ENCODE peak calls at places on chromosomes 4 and X, in five cellular contexts. One of them, this sample, is unnamed. For H3K4me1, the result is how much of the 10 kb centered on the place peaks cover.

GRCh38 chr4:168787801-168788200 is 222.3 kb downstream of the CBR4 start:
- DNase-seq in right cardiac atrium: no peak
- DNase-seq in ascending aorta: no peak
- DNase-seq in hepatocyte: no peak
- DNase-seq in adrenal gland: no peak
- DNase-seq in this sample: no peak

GRCh38 chrX:20472148-20472547 is 205.4 kb upstream of the RPS6KA3 start:
- DNase-seq in right cardiac atrium: no peak
- DNase-seq in ascending aorta: no peak
- DNase-seq in hepatocyte: no peak
- DNase-seq in adrenal gland: no peak
- DNase-seq in this sample: no peak

GRCh38 chr4:129822708-129823504 is 727.0 kb downstream of the C4orf33 start:
- DNase-seq in right cardiac atrium: peak
- DNase-seq in ascending aorta: no peak
- DNase-seq in hepatocyte: peak
- DNase-seq in adrenal gland: no peak
- DNase-seq in this sample: peak

GRCh38 chr4:17544205-17544604 is 29.2 kb downstream of the CLRN2 start:
- DNase-seq in right cardiac atrium: no peak
- DNase-seq in ascending aorta: no peak
- DNase-seq in hepatocyte: peak
- DNase-seq in adrenal gland: peak
- DNase-seq in this sample: no peak

GRCh38 chr4:57981123-57981522 is 870.9 kb upstream of the IGFBP7 start:
- DNase-seq in right cardiac atrium: no peak
- DNase-seq in ascending aorta: no peak
- DNase-seq in hepatocyte: no peak
- DNase-seq in adrenal gland: no peak
- DNase-seq in this sample: no peak

GRCh38 chrX:128438082-128438481 is 385.9 kb upstream of the ACTRT1 start:
- DNase-seq in right cardiac atrium: no peak
- DNase-seq in ascending aorta: no peak
- DNase-seq in hepatocyte: no peak
- DNase-seq in adrenal gland: no peak
- DNase-seq in this sample: no peak

GRCh38 chr4:93828332-93828829 is at the start of gene ATOH1:
- DNase-seq in right cardiac atrium: peak
- DNase-seq in ascending aorta: no peak
- DNase-seq in hepatocyte: peak
- DNase-seq in adrenal gland: peak
- DNase-seq in this sample: no peak

GRCh38 chrX:9885150-9885549 is 82.0 kb upstream of the CLDN34 start:
- DNase-seq in right cardiac atrium: peak
- DNase-seq in ascending aorta: no peak
- DNase-seq in hepatocyte: peak
- DNase-seq in adrenal gland: peak
- DNase-seq in this sample: peak

GRCh38 chrX:35841872-35842271 is 43.7 kb downstream of the MAGEB16 start:
- DNase-seq in right cardiac atrium: no peak
- DNase-seq in ascending aorta: no peak
- DNase-seq in hepatocyte: no peak
- DNase-seq in adrenal gland: no peak
- DNase-seq in this sample: no peak

GRCh38 chrX:130109429-130110378 is 593 bp downstream of the ELF4 start:
- DNase-seq in right cardiac atrium: peak
- DNase-seq in ascending aorta: no peak
- DNase-seq in hepatocyte: peak
- DNase-seq in adrenal gland: peak
- DNase-seq in this sample: no peak

GRCh38 chr4:48127882-48128394 is 6.1 kb downstream of the TXK start:
- DNase-seq in right cardiac atrium: peak
- DNase-seq in ascending aorta: no peak
- DNase-seq in hepatocyte: peak
- DNase-seq in adrenal gland: peak
- DNase-seq in this sample: no peak

GRCh38 chr4:38194202-38194601 is 234.0 kb downstream of the PTTG2 start:
- DNase-seq in right cardiac atrium: no peak
- DNase-seq in ascending aorta: no peak
- DNase-seq in hepatocyte: no peak
- DNase-seq in adrenal gland: no peak
- DNase-seq in this sample: no peak

GRCh38 chr4:962231-963208 is 10.8 kb downstream of the DGKQ start:
- DNase-seq in right cardiac atrium: peak
- DNase-seq in ascending aorta: no peak
- DNase-seq in hepatocyte: no peak
- DNase-seq in adrenal gland: no peak
- DNase-seq in this sample: no peak

GRCh38 chrX:9273744-9274143 is 191.1 kb upstream of the TBL1X start:
- DNase-seq in right cardiac atrium: no peak
- DNase-seq in ascending aorta: no peak
- DNase-seq in hepatocyte: no peak
- DNase-seq in adrenal gland: no peak
- DNase-seq in this sample: no peak

GRCh38 chrX:74431807-74432206 is 10.5 kb downstream of the SLC16A2 start:
- DNase-seq in right cardiac atrium: no peak
- DNase-seq in ascending aorta: no peak
- DNase-seq in hepatocyte: no peak
- DNase-seq in adrenal gland: no peak
- DNase-seq in this sample: no peak

GRCh38 chr4:116668190-116668589 is 417.2 kb downstream of the TRAM1L1 start:
- DNase-seq in right cardiac atrium: no peak
- DNase-seq in ascending aorta: no peak
- DNase-seq in hepatocyte: no peak
- DNase-seq in adrenal gland: no peak
- DNase-seq in this sample: no peak

GRCh38 chr4:52861879-52862604 is at the start of gene RASL11B:
- DNase-seq in right cardiac atrium: peak
- DNase-seq in ascending aorta: peak
- DNase-seq in hepatocyte: peak
- DNase-seq in adrenal gland: peak
- DNase-seq in this sample: peak

GRCh38 chr4:56907009-56907408 is 691 bp upstream of the REST start:
- DNase-seq in right cardiac atrium: no peak
- DNase-seq in ascending aorta: no peak
- DNase-seq in hepatocyte: peak
- DNase-seq in adrenal gland: no peak
- DNase-seq in this sample: no peak

GRCh38 chr4:110533940-110534339 is 58.0 kb downstream of the ENPEP start:
- DNase-seq in right cardiac atrium: no peak
- DNase-seq in ascending aorta: no peak
- DNase-seq in hepatocyte: peak
- DNase-seq in adrenal gland: no peak
- DNase-seq in this sample: no peak

GRCh38 chr4:108203377-108203776 is 34.6 kb upstream of the LEF1 start:
- DNase-seq in right cardiac atrium: no peak
- DNase-seq in ascending aorta: no peak
- DNase-seq in hepatocyte: no peak
- DNase-seq in adrenal gland: no peak
- DNase-seq in this sample: no peak

GRCh38 chr4:7653510-7654414 is 219.0 kb upstream of the PSAPL1 start:
- DNase-seq in right cardiac atrium: no peak
- DNase-seq in ascending aorta: no peak
- DNase-seq in hepatocyte: no peak
- DNase-seq in adrenal gland: no peak
- DNase-seq in this sample: no peak

GRCh38 chrX:15391850-15392249 is 7.6 kb upstream of the VEGFD start:
- DNase-seq in right cardiac atrium: no peak
- DNase-seq in ascending aorta: no peak
- DNase-seq in hepatocyte: no peak
- DNase-seq in adrenal gland: no peak
- DNase-seq in this sample: no peak

GRCh38 chr4:13328591-13328990 is 155.5 kb downstream of the RAB28 start:
- DNase-seq in right cardiac atrium: no peak
- DNase-seq in ascending aorta: no peak
- DNase-seq in hepatocyte: no peak
- DNase-seq in adrenal gland: no peak
- DNase-seq in this sample: no peak

GRCh38 chr4:182206916-182207315 is 36.3 kb upstream of the TENM3 start:
- DNase-seq in right cardiac atrium: no peak
- DNase-seq in ascending aorta: no peak
- DNase-seq in hepatocyte: peak
- DNase-seq in adrenal gland: no peak
- DNase-seq in this sample: no peak

GRCh38 chrX:47628980-47629379 is 750 bp downstream of the CFP start:
- DNase-seq in right cardiac atrium: no peak
- DNase-seq in ascending aorta: no peak
- DNase-seq in hepatocyte: no peak
- DNase-seq in adrenal gland: no peak
- DNase-seq in this sample: no peak

GRCh38 chr4:51894246-51894645 is 51.3 kb downstream of the DCUN1D4 start:
- DNase-seq in right cardiac atrium: no peak
- DNase-seq in ascending aorta: no peak
- DNase-seq in hepatocyte: no peak
- DNase-seq in adrenal gland: no peak
- DNase-seq in this sample: no peak

GRCh38 chrX:44675364-44676024 is 132.8 kb upstream of the FUNDC1 start:
- DNase-seq in right cardiac atrium: peak
- DNase-seq in ascending aorta: no peak
- DNase-seq in hepatocyte: peak
- DNase-seq in adrenal gland: peak
- DNase-seq in this sample: peak

GRCh38 chr4:145734576-145735329 is 54.8 kb downstream of the C4orf51 start:
- DNase-seq in right cardiac atrium: peak
- DNase-seq in ascending aorta: peak
- DNase-seq in hepatocyte: peak
- DNase-seq in adrenal gland: peak
- DNase-seq in this sample: peak

GRCh38 chr4:186534056-186534455 is 21.3 kb downstream of the MTNR1A start:
- DNase-seq in right cardiac atrium: no peak
- DNase-seq in ascending aorta: no peak
- DNase-seq in hepatocyte: no peak
- DNase-seq in adrenal gland: no peak
- DNase-seq in this sample: no peak

GRCh38 chrX:2819345-2820130 is 9.2 kb upstream of the GYG2 start:
- DNase-seq in right cardiac atrium: no peak
- DNase-seq in ascending aorta: no peak
- DNase-seq in hepatocyte: peak
- DNase-seq in adrenal gland: peak
- DNase-seq in this sample: no peak

GRCh38 chr4:173018446-173018845 is 150.2 kb upstream of the GALNT7 start:
- DNase-seq in right cardiac atrium: no peak
- DNase-seq in ascending aorta: no peak
- DNase-seq in hepatocyte: no peak
- DNase-seq in adrenal gland: no peak
- DNase-seq in this sample: no peak

GRCh38 chrX:149570668-149571067 is 16.6 kb downstream of the MAGEA9B start:
- DNase-seq in right cardiac atrium: no peak
- DNase-seq in ascending aorta: no peak
- DNase-seq in hepatocyte: peak
- DNase-seq in adrenal gland: no peak
- DNase-seq in this sample: no peak

GRCh38 chrX:69387559-69388487 is 116.3 kb upstream of the NALF2 start:
- DNase-seq in right cardiac atrium: peak
- DNase-seq in ascending aorta: no peak
- DNase-seq in hepatocyte: peak
- DNase-seq in adrenal gland: peak
- DNase-seq in this sample: peak

GRCh38 chr4:98601719-98602118 is 56.7 kb downstream of the TSPAN5 start:
- DNase-seq in right cardiac atrium: no peak
- DNase-seq in ascending aorta: no peak
- DNase-seq in hepatocyte: no peak
- DNase-seq in adrenal gland: no peak
- DNase-seq in this sample: no peak
- H3K4me1 ChIP-seq in right cardiac atrium: under half
- H3K4me1 ChIP-seq in ascending aorta: under half
- H3K4me1 ChIP-seq in hepatocyte: under half
- H3K4me1 ChIP-seq in adrenal gland: under half
- H3K4me1 ChIP-seq in this sample: under half

GRCh38 chr4:119284876-119285611 is 36.9 kb downstream of the FABP2 start:
- DNase-seq in right cardiac atrium: no peak
- DNase-seq in ascending aorta: no peak
- DNase-seq in hepatocyte: peak
- DNase-seq in adrenal gland: no peak
- DNase-seq in this sample: no peak
- H3K4me3 ChIP-seq in right cardiac atrium: no peak
- H3K4me3 ChIP-seq in ascending aorta: peak
- H3K4me3 ChIP-seq in hepatocyte: peak
- H3K4me3 ChIP-seq in adrenal gland: no peak
- H3K4me3 ChIP-seq in this sample: no peak

GRCh38 chr4:176549161-176549865 is 229.5 kb downstream of the SPCS3 start:
- DNase-seq in right cardiac atrium: no peak
- DNase-seq in ascending aorta: no peak
- DNase-seq in hepatocyte: no peak
- DNase-seq in adrenal gland: no peak
- DNase-seq in this sample: no peak
- H3K4me1 ChIP-seq in right cardiac atrium: under half
- H3K4me1 ChIP-seq in ascending aorta: under half
- H3K4me1 ChIP-seq in hepatocyte: under half
- H3K4me1 ChIP-seq in adrenal gland: under half
- H3K4me1 ChIP-seq in this sample: under half

DNA sequence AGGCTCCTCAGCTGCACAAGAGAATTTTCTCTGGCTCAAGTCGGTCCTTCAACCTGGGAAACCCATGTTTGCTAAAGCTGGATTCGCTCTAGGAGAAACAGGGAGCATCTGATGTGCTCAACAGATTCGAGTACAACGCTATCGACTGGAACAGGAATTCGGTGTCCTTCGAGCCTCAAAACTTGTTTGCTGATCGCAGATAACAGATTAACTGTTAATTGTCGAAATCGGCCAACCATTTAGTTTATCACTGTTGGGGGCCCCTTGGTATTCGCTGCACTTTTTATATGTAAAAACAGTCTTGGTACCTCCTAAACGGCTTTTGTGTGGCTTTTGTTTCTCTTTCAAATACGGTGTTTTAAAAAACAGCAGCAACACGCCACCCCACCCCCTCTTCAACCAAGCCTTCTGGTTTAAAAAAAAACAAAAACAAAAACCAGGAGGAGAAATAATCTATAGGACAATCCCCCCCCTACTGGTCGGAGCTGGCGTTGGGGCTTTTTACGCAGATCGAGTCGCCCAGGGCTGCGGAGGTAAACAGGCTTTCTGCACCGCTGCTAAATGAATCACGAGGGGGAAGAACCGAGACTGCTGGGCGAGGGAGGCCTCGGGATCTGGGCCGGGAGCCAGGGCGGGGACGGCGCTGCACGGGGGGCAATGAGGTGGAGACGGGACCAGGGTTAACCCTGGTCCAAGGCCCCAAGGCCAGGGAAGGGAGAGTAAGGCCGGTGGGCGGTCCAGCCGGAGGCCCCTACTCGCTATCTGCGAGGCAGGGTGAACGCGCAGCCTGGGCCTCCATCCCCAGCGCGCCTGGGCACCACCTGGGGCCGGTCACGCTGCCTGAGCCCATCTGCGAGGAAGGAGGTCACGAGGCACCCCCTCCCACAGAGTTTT is 71.7 kb upstream of the BCOR start:
- DNase-seq in right cardiac atrium: peak
- DNase-seq in ascending aorta: no peak
- DNase-seq in hepatocyte: peak
- DNase-seq in adrenal gland: peak
- DNase-seq in this sample: no peak
- H3K4me3 ChIP-seq in right cardiac atrium: no peak
- H3K4me3 ChIP-seq in ascending aorta: no peak
- H3K4me3 ChIP-seq in hepatocyte: peak
- H3K4me3 ChIP-seq in adrenal gland: no peak
- H3K4me3 ChIP-seq in this sample: no peak

GRCh38 chr4:41060352-41061318 is 153.7 kb downstream of the APBB2 start:
- DNase-seq in right cardiac atrium: no peak
- DNase-seq in ascending aorta: no peak
- DNase-seq in hepatocyte: no peak
- DNase-seq in adrenal gland: no peak
- DNase-seq in this sample: no peak
- H3K4me1 ChIP-seq in right cardiac atrium: under half
- H3K4me1 ChIP-seq in ascending aorta: under half
- H3K4me1 ChIP-seq in hepatocyte: under half
- H3K4me1 ChIP-seq in adrenal gland: under half
- H3K4me1 ChIP-seq in this sample: under half

This sample was measured in tibial nerve.